ENCODE peak calls at places on chromosomes 12 and 14, in four cellular contexts. One of them, this sample, is unnamed.

GRCh38 chr14:91980157-91980556 is 32.7 kb upstream of the FBLN5 start:
- DNase-seq in K562: peak; percentile 10
- DNase-seq in A549: peak; percentile 84
- DNase-seq in HepG2: no peak
- DNase-seq in this sample: no peak

GRCh38 chr12:85835810-85836715 is at the start of gene RASSF9:
- DNase-seq in K562: no peak
- DNase-seq in A549: no peak
- DNase-seq in HepG2: peak; percentile 10
- DNase-seq in this sample: no peak

GRCh38 chr14:71116206-71117122 is 209.2 kb downstream of the PCNX1 start:
- DNase-seq in K562: no peak
- DNase-seq in A549: no peak
- DNase-seq in HepG2: peak; percentile 85
- DNase-seq in this sample: no peak

GRCh38 chr12:63070709-63071108 is 80.3 kb downstream of the AVPR1A start:
- DNase-seq in K562: no peak
- DNase-seq in A549: no peak
- DNase-seq in HepG2: no peak
- DNase-seq in this sample: no peak

GRCh38 chr12:69123909-69124638 is 115.3 kb upstream of the CPSF6 start:
- DNase-seq in K562: no peak
- DNase-seq in A549: no peak
- DNase-seq in HepG2: no peak
- DNase-seq in this sample: no peak

GRCh38 chr12:30756074-30756473 is 1.3 kb upstream of the CAPRIN2 start:
- DNase-seq in K562: no peak
- DNase-seq in A549: no peak
- DNase-seq in HepG2: peak; percentile 48
- DNase-seq in this sample: no peak

GRCh38 chr14:66405158-66405557 is 81.0 kb upstream of the CCDC196 start:
- DNase-seq in K562: peak; percentile 3
- DNase-seq in A549: no peak
- DNase-seq in HepG2: no peak
- DNase-seq in this sample: no peak

GRCh38 chr14:21631084-21631483 is 3.7 kb downstream of the OR10G2 start:
- DNase-seq in K562: no peak
- DNase-seq in A549: no peak
- DNase-seq in HepG2: no peak
- DNase-seq in this sample: no peak

GRCh38 chr12:57530396-57531142 is 7.9 kb downstream of the MBD6 start:
- DNase-seq in K562: no peak
- DNase-seq in A549: no peak
- DNase-seq in HepG2: no peak
- DNase-seq in this sample: no peak

GRCh38 chr12:113586461-113586860 is 114.8 kb upstream of the LHX5 start:
- DNase-seq in K562: no peak
- DNase-seq in A549: no peak
- DNase-seq in HepG2: no peak
- DNase-seq in this sample: no peak

GRCh38 chr12:104399750-104400612 is 56.8 kb upstream of the CHST11 start:
- DNase-seq in K562: no peak
- DNase-seq in A549: no peak
- DNase-seq in HepG2: no peak
- DNase-seq in this sample: no peak

GRCh38 chr12:58681730-58682129 is 238.6 kb downstream of the LRIG3 start:
- DNase-seq in K562: no peak
- DNase-seq in A549: no peak
- DNase-seq in HepG2: no peak
- DNase-seq in this sample: no peak
- TF ChIP-seq HMGXB4 in K562: no peak
- TF ChIP-seq HMGXB4 in A549: no peak
- TF ChIP-seq HMGXB4 in HepG2: no peak
- TF ChIP-seq HMGXB4 in this sample: no peak

GRCh38 chr12:130632582-130633174 is 83.4 kb downstream of the RIMBP2 start:
- DNase-seq in K562: no peak
- DNase-seq in A549: no peak
- DNase-seq in HepG2: no peak
- DNase-seq in this sample: no peak
- TF ChIP-seq HMGXB4 in K562: no peak
- TF ChIP-seq HMGXB4 in A549: no peak
- TF ChIP-seq HMGXB4 in HepG2: no peak
- TF ChIP-seq HMGXB4 in this sample: no peak

DNA sequence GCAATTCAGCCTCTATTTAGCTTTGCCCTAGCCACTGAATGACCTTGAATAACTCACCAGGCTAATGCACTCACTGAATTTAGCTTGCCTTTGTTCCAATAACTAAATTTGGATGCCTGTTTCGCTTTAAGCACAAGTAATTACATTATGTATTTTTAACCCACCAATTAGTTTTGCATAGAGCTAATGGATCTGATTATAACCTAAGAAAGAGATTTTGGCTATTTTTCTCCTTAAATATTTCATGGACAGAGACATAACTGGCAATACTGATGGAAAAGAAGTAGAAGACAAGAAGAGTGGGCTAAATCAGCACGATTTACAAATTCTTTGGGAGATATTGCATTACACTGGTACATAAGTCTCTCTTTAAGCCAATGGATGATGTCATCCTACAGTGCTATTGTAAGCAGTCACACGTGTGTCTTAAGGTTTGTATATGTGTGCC is 85.7 kb downstream of the AKAP6 start:
- DNase-seq in K562: no peak
- DNase-seq in A549: no peak
- DNase-seq in HepG2: no peak
- DNase-seq in this sample: no peak
- TF ChIP-seq HMGXB4 in K562: no peak
- TF ChIP-seq HMGXB4 in A549: no peak
- TF ChIP-seq HMGXB4 in HepG2: no peak
- TF ChIP-seq HMGXB4 in this sample: no peak

GRCh38 chr12:6430990-6431353 is 13.8 kb upstream of the CD27 start:
- DNase-seq in K562: no peak
- DNase-seq in A549: no peak
- DNase-seq in HepG2: no peak
- DNase-seq in this sample: no peak

GRCh38 chr12:6435941-6436715 is 8.6 kb upstream of the CD27 start:
- DNase-seq in K562: no peak
- DNase-seq in A549: no peak
- DNase-seq in HepG2: no peak
- DNase-seq in this sample: no peak

GRCh38 chr12:6430124-6430989 is 14.4 kb upstream of the CD27 start:
- DNase-seq in K562: peak; percentile 76
- DNase-seq in A549: peak; percentile 93
- DNase-seq in HepG2: peak; percentile 72
- DNase-seq in this sample: no peak

GRCh38 chr12:6434205-6435180 is 10.3 kb upstream of the CD27 start:
- DNase-seq in K562: no peak
- DNase-seq in A549: no peak
- DNase-seq in HepG2: no peak
- DNase-seq in this sample: no peak

DNA sequence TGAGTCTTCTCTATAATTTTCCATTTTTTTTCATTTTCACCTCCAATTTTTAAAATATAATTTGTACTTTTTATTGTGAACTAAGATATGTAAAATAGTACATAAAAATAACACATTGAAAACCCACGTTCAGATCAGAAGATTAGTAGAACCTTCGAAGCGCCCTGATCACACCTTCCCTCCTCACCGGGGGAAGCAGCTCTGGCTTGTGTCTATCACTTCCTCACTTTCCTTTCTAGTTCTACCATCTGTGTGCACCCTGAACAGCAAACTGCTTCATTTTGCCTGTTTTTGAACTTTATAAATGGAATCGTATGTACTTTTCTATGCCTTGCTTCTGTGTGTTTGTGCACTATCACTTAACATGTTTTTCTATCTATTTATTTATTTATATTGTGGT is 11.8 kb upstream of the CD27 start:
- DNase-seq in K562: no peak
- DNase-seq in A549: no peak
- DNase-seq in HepG2: no peak
- DNase-seq in this sample: no peak
- TF ChIP-seq HMGXB4 in K562: no peak
- TF ChIP-seq HMGXB4 in A549: no peak
- TF ChIP-seq HMGXB4 in HepG2: no peak
- TF ChIP-seq HMGXB4 in this sample: no peak

DNA sequence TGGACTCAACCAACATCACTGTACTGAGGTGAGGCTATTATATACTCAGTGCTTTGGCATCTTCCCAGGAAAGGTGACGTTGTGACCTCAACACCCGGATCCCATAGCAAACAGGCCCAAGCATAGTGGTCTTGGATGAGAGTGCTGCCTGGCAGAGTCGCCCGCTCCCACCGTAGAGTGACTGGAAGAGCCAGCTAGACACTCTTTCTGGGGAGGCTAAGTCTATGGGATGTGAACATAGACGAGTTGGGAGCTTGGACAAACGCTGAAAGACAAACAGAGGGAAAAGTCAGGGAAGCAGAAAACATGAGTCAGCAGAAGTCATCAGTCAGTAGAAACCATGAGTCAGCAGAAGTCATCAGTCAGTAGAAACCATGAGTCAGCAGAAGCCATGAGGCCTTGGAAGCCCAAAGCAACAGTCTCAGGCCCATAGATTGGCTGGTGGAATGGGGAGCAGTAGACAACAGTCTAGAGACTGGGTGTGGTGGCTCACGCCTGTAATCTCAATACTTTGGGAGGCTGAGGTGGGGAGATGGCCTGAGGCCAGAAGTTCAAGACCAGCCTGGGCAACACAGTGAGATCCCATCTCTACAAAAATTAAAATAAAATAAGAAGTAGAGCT is 66.4 kb upstream of the MAP1LC3B2 start:
- DNase-seq in K562: peak; percentile 79
- DNase-seq in A549: peak; percentile 59
- DNase-seq in HepG2: no peak
- DNase-seq in this sample: no peak
- TF ChIP-seq HMGXB4 in K562: no peak
- TF ChIP-seq HMGXB4 in A549: no peak
- TF ChIP-seq HMGXB4 in HepG2: no peak
- TF ChIP-seq HMGXB4 in this sample: no peak

DNA sequence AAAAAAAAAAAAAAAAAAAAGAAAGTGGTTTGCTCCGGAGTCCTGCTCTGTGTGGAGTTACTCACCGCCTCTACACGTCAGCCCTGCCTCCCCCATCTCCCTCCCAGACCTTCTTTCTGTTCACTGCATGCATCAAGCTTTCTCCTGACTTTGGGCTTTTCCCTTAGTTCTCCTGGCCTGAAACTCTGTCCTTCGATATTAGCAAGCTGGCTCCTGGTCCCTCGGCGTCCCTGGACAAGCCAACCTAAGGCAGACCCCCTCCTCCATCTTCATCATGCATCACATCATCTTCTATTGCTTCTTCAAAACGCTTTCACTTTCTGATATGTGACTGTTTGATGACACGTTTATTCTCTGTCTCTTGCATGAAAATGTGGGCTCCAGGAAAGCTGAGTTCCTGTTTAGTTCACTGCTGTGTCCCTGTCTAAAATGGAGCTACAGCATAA is 40.6 kb downstream of the SLC15A4 start:
- DNase-seq in K562: no peak
- DNase-seq in A549: no peak
- DNase-seq in HepG2: no peak
- DNase-seq in this sample: no peak
- TF ChIP-seq HMGXB4 in K562: no peak
- TF ChIP-seq HMGXB4 in A549: no peak
- TF ChIP-seq HMGXB4 in HepG2: no peak
- TF ChIP-seq HMGXB4 in this sample: no peak

GRCh38 chr12:132494294-132495164 is 4.6 kb downstream of the FBRSL1 start:
- DNase-seq in K562: peak; percentile 63
- DNase-seq in A549: no peak
- DNase-seq in HepG2: no peak
- DNase-seq in this sample: no peak
- TF ChIP-seq HMGXB4 in K562: no peak
- TF ChIP-seq HMGXB4 in A549: no peak
- TF ChIP-seq HMGXB4 in HepG2: no peak
- TF ChIP-seq HMGXB4 in this sample: no peak

GRCh38 chr12:11746024-11746771 is 96.7 kb downstream of the ETV6 start:
- DNase-seq in K562: no peak
- DNase-seq in A549: no peak
- DNase-seq in HepG2: no peak
- DNase-seq in this sample: no peak
- TF ChIP-seq HMGXB4 in K562: no peak
- TF ChIP-seq HMGXB4 in A549: no peak
- TF ChIP-seq HMGXB4 in HepG2: no peak
- TF ChIP-seq HMGXB4 in this sample: no peak

GRCh38 chr14:81533536-81534343 is at the start of gene SEL1L:
- DNase-seq in K562: peak; percentile 95
- DNase-seq in A549: peak; percentile 97
- DNase-seq in HepG2: peak; percentile 100
- DNase-seq in this sample: peak; percentile 100

GRCh38 chr14:81537193-81537592 is 3.5 kb upstream of the SEL1L start:
- DNase-seq in K562: no peak
- DNase-seq in A549: no peak
- DNase-seq in HepG2: peak; percentile 75
- DNase-seq in this sample: no peak

GRCh38 chr14:81534510-81535074 is 939 bp upstream of the SEL1L start:
- DNase-seq in K562: no peak
- DNase-seq in A549: no peak
- DNase-seq in HepG2: peak; percentile 32
- DNase-seq in this sample: no peak

GRCh38 chr14:81535399-81536124 is 1.9 kb upstream of the SEL1L start:
- DNase-seq in K562: no peak
- DNase-seq in A549: no peak
- DNase-seq in HepG2: no peak
- DNase-seq in this sample: no peak

GRCh38 chr14:81536125-81536771 is 2.6 kb upstream of the SEL1L start:
- DNase-seq in K562: no peak
- DNase-seq in A549: no peak
- DNase-seq in HepG2: no peak
- DNase-seq in this sample: no peak
- TF ChIP-seq HMGXB4 in K562: no peak
- TF ChIP-seq HMGXB4 in A549: no peak
- TF ChIP-seq HMGXB4 in HepG2: no peak
- TF ChIP-seq HMGXB4 in this sample: no peak